ENCODE peak calls at places on chromosome 12, in four cellular contexts. One of them, this sample, is unnamed. For H3K9me1, the result is how much of the 10 kb centered on the place peaks cover.

GRCh38 chr12:115975411-115975810 is 302.1 kb downstream of the MED13L start:
- DNase-seq in K562: no peak
- DNase-seq in IMR-90: no peak
- DNase-seq in keratinocyte: no peak
- DNase-seq in this sample: no peak

GRCh38 chr12:117356048-117356447 is 5.4 kb downstream of the NOS1 start:
- DNase-seq in K562: no peak
- DNase-seq in IMR-90: no peak
- DNase-seq in keratinocyte: no peak
- DNase-seq in this sample: no peak

GRCh38 chr12:61546296-61546695 is 713.9 kb upstream of the USP15 start:
- DNase-seq in keratinocyte: no peak
- DNase-seq in K562: no peak
- DNase-seq in IMR-90: no peak
- DNase-seq in this sample: no peak

GRCh38 chr12:2894961-2895360 is 4.3 kb downstream of the TULP3 start:
- DNase-seq in keratinocyte: no peak
- DNase-seq in K562: no peak
- DNase-seq in IMR-90: no peak
- DNase-seq in this sample: no peak

GRCh38 chr12:1509703-1510395 is 84.5 kb downstream of the FBXL14 start:
- DNase-seq in IMR-90: no peak
- DNase-seq in K562: no peak
- DNase-seq in keratinocyte: no peak
- DNase-seq in this sample: no peak

GRCh38 chr12:19499030-19499429 is 59.7 kb downstream of the AEBP2 start:
- DNase-seq in K562: no peak
- DNase-seq in keratinocyte: no peak
- DNase-seq in IMR-90: no peak
- DNase-seq in this sample: no peak

GRCh38 chr12:72293701-72294100 is 21.5 kb downstream of the TRHDE start:
- DNase-seq in keratinocyte: no peak
- DNase-seq in IMR-90: no peak
- DNase-seq in K562: no peak
- DNase-seq in this sample: no peak

GRCh38 chr12:69987453-69988102 is 162.6 kb downstream of the MYRFL start:
- DNase-seq in IMR-90: peak
- DNase-seq in K562: no peak
- DNase-seq in keratinocyte: peak
- DNase-seq in this sample: peak

GRCh38 chr12:67541625-67541991 is 106.9 kb upstream of the DYRK2 start:
- DNase-seq in K562: no peak
- DNase-seq in IMR-90: no peak
- DNase-seq in keratinocyte: no peak
- DNase-seq in this sample: no peak

GRCh38 chr12:119804011-119804641 is 73.0 kb downstream of the CIT start:
- DNase-seq in IMR-90: peak
- DNase-seq in keratinocyte: peak
- DNase-seq in K562: peak
- DNase-seq in this sample: peak

GRCh38 chr12:5200276-5201087 is 156.8 kb downstream of the KCNA5 start:
- DNase-seq in keratinocyte: no peak
- DNase-seq in K562: peak
- DNase-seq in IMR-90: peak
- DNase-seq in this sample: peak

GRCh38 chr12:70741266-70741665 is 104.0 kb upstream of the PTPRB start:
- DNase-seq in IMR-90: no peak
- DNase-seq in K562: no peak
- DNase-seq in keratinocyte: no peak
- DNase-seq in this sample: no peak

GRCh38 chr12:67517181-67517887 is 131.2 kb upstream of the DYRK2 start:
- DNase-seq in IMR-90: no peak
- DNase-seq in keratinocyte: peak
- DNase-seq in K562: no peak
- DNase-seq in this sample: no peak

GRCh38 chr12:117114784-117115183 is 15.6 kb upstream of the TESC start:
- DNase-seq in K562: no peak
- DNase-seq in keratinocyte: no peak
- DNase-seq in IMR-90: no peak
- DNase-seq in this sample: no peak

GRCh38 chr12:27865421-27865820 is 85.4 kb upstream of the MANSC4 start:
- DNase-seq in keratinocyte: no peak
- DNase-seq in K562: no peak
- DNase-seq in IMR-90: peak
- DNase-seq in this sample: no peak

GRCh38 chr12:67535176-67535575 is 113.4 kb upstream of the DYRK2 start:
- DNase-seq in IMR-90: no peak
- DNase-seq in K562: no peak
- DNase-seq in keratinocyte: no peak
- DNase-seq in this sample: no peak

GRCh38 chr12:50050410-50051280 is 6.8 kb upstream of the ASIC1 start:
- DNase-seq in K562: peak
- DNase-seq in keratinocyte: no peak
- DNase-seq in IMR-90: peak
- DNase-seq in this sample: no peak

GRCh38 chr12:99059824-99060526 is 414.9 kb downstream of the APAF1 start:
- DNase-seq in K562: no peak
- DNase-seq in keratinocyte: no peak
- DNase-seq in IMR-90: no peak
- DNase-seq in this sample: no peak

GRCh38 chr12:23944067-23944466 is 5.4 kb downstream of the SOX5 start:
- DNase-seq in IMR-90: no peak
- DNase-seq in K562: no peak
- DNase-seq in keratinocyte: no peak
- DNase-seq in this sample: no peak

GRCh38 chr12:105954891-105955607 is 183.7 kb downstream of the NUAK1 start:
- DNase-seq in IMR-90: peak
- DNase-seq in K562: peak
- DNase-seq in keratinocyte: no peak
- DNase-seq in this sample: no peak

GRCh38 chr12:114625294-114625851 is 58.6 kb downstream of the TBX3 start:
- DNase-seq in keratinocyte: peak
- DNase-seq in IMR-90: peak
- DNase-seq in K562: peak
- DNase-seq in this sample: peak

GRCh38 chr12:77343291-77343690 is 277.9 kb upstream of the E2F7 start:
- DNase-seq in K562: no peak
- DNase-seq in IMR-90: peak
- DNase-seq in keratinocyte: peak
- DNase-seq in this sample: no peak

GRCh38 chr12:1056390-1056789 is 65.4 kb downstream of the ERC1 start:
- DNase-seq in K562: no peak
- DNase-seq in IMR-90: no peak
- DNase-seq in keratinocyte: no peak
- DNase-seq in this sample: no peak

GRCh38 chr12:110354172-110354780 is 49.2 kb downstream of the ANAPC7 start:
- DNase-seq in IMR-90: peak
- DNase-seq in keratinocyte: no peak
- DNase-seq in K562: peak
- DNase-seq in this sample: peak

GRCh38 chr12:1073652-1074051 is 82.6 kb downstream of the ERC1 start:
- DNase-seq in IMR-90: no peak
- DNase-seq in keratinocyte: no peak
- DNase-seq in K562: no peak
- DNase-seq in this sample: no peak

GRCh38 chr12:56362130-56363059 is at the start of gene APOF:
- DNase-seq in K562: no peak
- DNase-seq in keratinocyte: no peak
- DNase-seq in IMR-90: no peak
- DNase-seq in this sample: no peak

GRCh38 chr12:40942326-40942725 is 245.8 kb upstream of the PDZRN4 start:
- DNase-seq in K562: no peak
- DNase-seq in IMR-90: peak
- DNase-seq in keratinocyte: no peak
- DNase-seq in this sample: no peak

GRCh38 chr12:114711689-114712152 is 27.7 kb upstream of the TBX3 start:
- DNase-seq in K562: no peak
- DNase-seq in IMR-90: no peak
- DNase-seq in keratinocyte: no peak
- DNase-seq in this sample: no peak

GRCh38 chr12:1793426-1794210 is 26.7 kb upstream of the LRTM2 start:
- DNase-seq in IMR-90: no peak
- DNase-seq in K562: no peak
- DNase-seq in keratinocyte: no peak
- DNase-seq in this sample: no peak

GRCh38 chr12:27840229-27840999 is 60.4 kb upstream of the MANSC4 start:
- DNase-seq in IMR-90: no peak
- DNase-seq in K562: no peak
- DNase-seq in keratinocyte: no peak
- DNase-seq in this sample: peak

GRCh38 chr12:5745251-5745888 is 199.7 kb downstream of the ANO2 start:
- DNase-seq in IMR-90: peak
- DNase-seq in keratinocyte: peak
- DNase-seq in K562: peak
- DNase-seq in this sample: peak

GRCh38 chr12:122452701-122453285 is 30.3 kb upstream of the CLIP1 start:
- DNase-seq in K562: no peak
- DNase-seq in IMR-90: no peak
- DNase-seq in keratinocyte: no peak
- DNase-seq in this sample: no peak

DNA sequence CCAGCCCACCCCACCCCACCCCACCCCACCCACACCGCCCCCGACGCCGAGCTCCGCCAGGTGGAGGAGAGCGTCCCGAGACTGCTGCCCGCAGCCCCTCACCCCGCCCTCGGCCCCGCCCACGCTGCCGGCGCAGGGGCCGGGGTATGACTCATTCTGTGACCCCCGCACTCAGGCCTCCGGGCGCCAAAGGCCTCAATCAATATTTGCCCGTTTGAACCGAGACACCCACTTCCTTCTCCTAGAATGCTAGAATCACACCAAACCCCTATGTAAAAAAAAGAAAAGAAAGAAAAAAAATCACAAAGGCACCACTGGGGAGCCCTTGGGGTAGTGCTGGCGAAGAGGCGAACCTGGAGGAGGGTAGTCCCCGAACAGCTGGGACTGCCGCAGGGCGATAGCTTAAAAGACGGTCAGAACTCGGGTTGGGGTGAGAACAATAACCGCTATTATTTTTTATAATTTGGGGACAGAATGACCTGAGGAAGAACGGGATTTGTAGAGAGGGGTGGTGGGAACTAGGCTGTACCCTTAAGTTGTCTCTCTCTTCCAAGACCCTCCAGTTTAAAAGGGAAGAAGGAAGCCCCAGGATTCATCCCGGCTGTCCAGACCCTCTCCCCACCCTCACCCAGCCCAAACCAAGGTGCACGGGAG is 894 bp downstream of the KRT8 start:
- DNase-seq in keratinocyte: no peak
- DNase-seq in K562: peak
- DNase-seq in IMR-90: no peak
- DNase-seq in this sample: peak
- H3K9ac ChIP-seq in keratinocyte: peak
- H3K9ac ChIP-seq in K562: peak
- H3K9ac ChIP-seq in IMR-90: peak
- H3K9ac ChIP-seq in this sample: peak

GRCh38 chr12:113143959-113144358 is 5.6 kb upstream of the CFAP73 start:
- DNase-seq in keratinocyte: no peak
- DNase-seq in K562: no peak
- DNase-seq in IMR-90: no peak
- DNase-seq in this sample: no peak
- H3K4me3 ChIP-seq in keratinocyte: no peak
- H3K4me3 ChIP-seq in K562: no peak
- H3K4me3 ChIP-seq in IMR-90: no peak
- H3K4me3 ChIP-seq in this sample: no peak

GRCh38 chr12:53975019-53975815 is 463 bp upstream of the HOTAIR start:
- DNase-seq in IMR-90: no peak
- DNase-seq in K562: no peak
- DNase-seq in keratinocyte: no peak
- DNase-seq in this sample: no peak
- H3K9me1 ChIP-seq in IMR-90: under half
- H3K9me1 ChIP-seq in K562: under half
- H3K9me1 ChIP-seq in keratinocyte: under half
- H3K9me1 ChIP-seq in this sample: under half

GRCh38 chr12:29559194-29559593 is 61.7 kb upstream of the OVCH1 start:
- DNase-seq in IMR-90: no peak
- DNase-seq in keratinocyte: no peak
- DNase-seq in K562: no peak
- DNase-seq in this sample: peak

GRCh38 chr12:29562167-29562776 is 64.8 kb upstream of the OVCH1 start:
- DNase-seq in IMR-90: peak
- DNase-seq in K562: no peak
- DNase-seq in keratinocyte: no peak
- DNase-seq in this sample: peak

GRCh38 chr12:29563636-29564035 is 66.2 kb upstream of the OVCH1 start:
- DNase-seq in K562: no peak
- DNase-seq in IMR-90: no peak
- DNase-seq in keratinocyte: no peak
- DNase-seq in this sample: peak

GRCh38 chr12:29564925-29565324 is 67.4 kb upstream of the OVCH1 start:
- DNase-seq in IMR-90: no peak
- DNase-seq in keratinocyte: no peak
- DNase-seq in K562: no peak
- DNase-seq in this sample: no peak

DNA sequence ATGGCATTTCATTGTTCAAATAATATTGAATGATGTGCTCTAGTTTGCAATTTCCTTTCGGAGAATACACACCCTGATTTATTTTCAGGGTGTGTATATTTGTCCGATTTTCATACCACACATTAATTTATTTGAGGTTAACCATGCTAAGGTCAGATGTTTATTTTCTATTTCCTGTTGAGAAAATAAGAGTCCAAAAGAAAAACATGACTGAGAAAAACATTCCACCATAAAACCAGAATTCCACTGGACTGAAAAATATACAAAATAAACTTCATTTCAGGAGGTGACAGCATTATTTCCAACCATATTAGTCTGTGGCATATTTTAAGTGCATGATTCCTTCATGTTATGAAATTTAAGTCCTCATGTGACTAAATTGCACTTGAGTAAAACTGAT is 64.2 kb upstream of the OVCH1 start:
- DNase-seq in keratinocyte: no peak
- DNase-seq in K562: no peak
- DNase-seq in IMR-90: no peak
- DNase-seq in this sample: no peak
- H3K9ac ChIP-seq in keratinocyte: no peak
- H3K9ac ChIP-seq in K562: no peak
- H3K9ac ChIP-seq in IMR-90: no peak
- H3K9ac ChIP-seq in this sample: no peak

DNA sequence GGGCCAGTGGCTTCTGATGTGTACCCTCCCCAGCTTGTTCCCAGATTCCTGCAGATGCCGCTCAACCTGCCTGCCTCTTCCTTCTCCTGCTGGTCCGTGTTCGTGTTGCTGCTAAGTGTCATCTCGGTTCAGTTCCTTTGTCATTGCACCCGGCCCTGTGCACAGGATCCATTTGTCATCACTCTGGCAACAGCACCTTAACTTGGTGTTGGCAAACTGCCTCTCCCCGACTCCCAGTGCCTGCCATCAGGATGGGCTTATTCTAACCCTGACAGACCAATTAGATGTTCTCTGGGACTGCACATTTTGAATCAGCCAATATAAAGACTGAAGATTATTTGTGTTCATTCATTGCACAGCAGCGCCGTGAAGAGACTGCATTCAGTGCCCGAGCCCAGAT is 73.3 kb downstream of the CCDC92 start:
- DNase-seq in IMR-90: no peak
- DNase-seq in K562: no peak
- DNase-seq in keratinocyte: no peak
- DNase-seq in this sample: no peak
- H3K4me3 ChIP-seq in IMR-90: no peak
- H3K4me3 ChIP-seq in K562: no peak
- H3K4me3 ChIP-seq in keratinocyte: no peak
- H3K4me3 ChIP-seq in this sample: no peak

GRCh38 chr12:65164774-65165173 is 4.6 kb upstream of the LEMD3 start:
- DNase-seq in K562: no peak
- DNase-seq in IMR-90: no peak
- DNase-seq in keratinocyte: no peak
- DNase-seq in this sample: no peak
- H3K9me1 ChIP-seq in K562: under half
- H3K9me1 ChIP-seq in IMR-90: under half
- H3K9me1 ChIP-seq in keratinocyte: under half
- H3K9me1 ChIP-seq in this sample: under half

This sample was measured in endothelial cell of umbilical vein.